ENCODE peak calls at places on chromosome 17, in seven cellular contexts. One of them, this sample, is unnamed.

GRCh38 chr17:7747586-7747985 is 30.0 kb downstream of the DNAH2 start:
- DNase-seq in Peyer's patch: no peak
- DNase-seq in testis: no peak
- DNase-seq in heart left ventricle: no peak
- DNase-seq in IMR-90: peak
- DNase-seq in HCT116: no peak
- DNase-seq in stomach: no peak
- DNase-seq in this sample: no peak

GRCh38 chr17:40099627-40100418 is 566 bp downstream of the NR1D1 start:
- DNase-seq in heart left ventricle: no peak
- DNase-seq in IMR-90: no peak
- DNase-seq in HCT116: no peak
- DNase-seq in stomach: no peak
- DNase-seq in testis: no peak
- DNase-seq in Peyer's patch: no peak
- DNase-seq in this sample: no peak

GRCh38 chr17:2485543-2485942 is 26.1 kb downstream of the METTL16 start:
- DNase-seq in stomach: no peak
- DNase-seq in testis: no peak
- DNase-seq in HCT116: no peak
- DNase-seq in Peyer's patch: no peak
- DNase-seq in IMR-90: no peak
- DNase-seq in heart left ventricle: no peak
- DNase-seq in this sample: no peak

GRCh38 chr17:8894673-8895578 is 27.5 kb upstream of the PIK3R6 start:
- DNase-seq in HCT116: peak
- DNase-seq in testis: peak
- DNase-seq in stomach: peak
- DNase-seq in Peyer's patch: peak
- DNase-seq in IMR-90: peak
- DNase-seq in heart left ventricle: peak
- DNase-seq in this sample: peak

GRCh38 chr17:50198026-50198669 is 3.3 kb downstream of the COL1A1 start:
- DNase-seq in HCT116: peak
- DNase-seq in IMR-90: peak
- DNase-seq in Peyer's patch: peak
- DNase-seq in heart left ventricle: peak
- DNase-seq in testis: peak
- DNase-seq in stomach: peak
- DNase-seq in this sample: peak

GRCh38 chr17:61997649-61998048 is 67.4 kb downstream of the MED13 start:
- DNase-seq in Peyer's patch: no peak
- DNase-seq in testis: no peak
- DNase-seq in heart left ventricle: no peak
- DNase-seq in HCT116: no peak
- DNase-seq in IMR-90: peak
- DNase-seq in stomach: no peak
- DNase-seq in this sample: no peak

GRCh38 chr17:11925271-11926021 is 71.8 kb downstream of the ZNF18 start:
- DNase-seq in testis: no peak
- DNase-seq in HCT116: no peak
- DNase-seq in Peyer's patch: no peak
- DNase-seq in IMR-90: no peak
- DNase-seq in heart left ventricle: peak
- DNase-seq in stomach: no peak
- DNase-seq in this sample: no peak

GRCh38 chr17:4490109-4490591 is 8.5 kb upstream of the SPNS2 start:
- DNase-seq in IMR-90: no peak
- DNase-seq in heart left ventricle: no peak
- DNase-seq in testis: no peak
- DNase-seq in Peyer's patch: no peak
- DNase-seq in stomach: no peak
- DNase-seq in HCT116: no peak
- DNase-seq in this sample: peak

GRCh38 chr17:27888945-27889344 is 4.2 kb downstream of the LYRM9 start:
- DNase-seq in stomach: peak
- DNase-seq in HCT116: no peak
- DNase-seq in testis: no peak
- DNase-seq in Peyer's patch: no peak
- DNase-seq in heart left ventricle: no peak
- DNase-seq in IMR-90: peak
- DNase-seq in this sample: peak

GRCh38 chr17:62981933-62982332 is 15.9 kb downstream of the TANC2 start:
- DNase-seq in testis: no peak
- DNase-seq in Peyer's patch: no peak
- DNase-seq in HCT116: no peak
- DNase-seq in stomach: no peak
- DNase-seq in IMR-90: peak
- DNase-seq in heart left ventricle: no peak
- DNase-seq in this sample: no peak

GRCh38 chr17:6910987-6911603 is 79.6 kb upstream of the TEKT1 start:
- DNase-seq in heart left ventricle: no peak
- DNase-seq in Peyer's patch: no peak
- DNase-seq in IMR-90: peak
- DNase-seq in stomach: no peak
- DNase-seq in testis: no peak
- DNase-seq in HCT116: peak
- DNase-seq in this sample: peak

GRCh38 chr17:19321481-19322128 is 40.9 kb downstream of the B9D1 start:
- DNase-seq in Peyer's patch: no peak
- DNase-seq in stomach: no peak
- DNase-seq in testis: no peak
- DNase-seq in heart left ventricle: no peak
- DNase-seq in HCT116: no peak
- DNase-seq in IMR-90: no peak
- DNase-seq in this sample: no peak

GRCh38 chr17:61403846-61404701 is 4.4 kb downstream of the TBX2 start:
- DNase-seq in heart left ventricle: no peak
- DNase-seq in IMR-90: peak
- DNase-seq in stomach: no peak
- DNase-seq in HCT116: no peak
- DNase-seq in testis: no peak
- DNase-seq in Peyer's patch: no peak
- DNase-seq in this sample: no peak

GRCh38 chr17:19312406-19312805 is 50.1 kb downstream of the B9D1 start:
- DNase-seq in Peyer's patch: no peak
- DNase-seq in heart left ventricle: no peak
- DNase-seq in testis: no peak
- DNase-seq in HCT116: no peak
- DNase-seq in IMR-90: no peak
- DNase-seq in stomach: no peak
- DNase-seq in this sample: no peak

GRCh38 chr17:47821424-47822379 is at the start of gene OSBPL7:
- DNase-seq in heart left ventricle: peak
- DNase-seq in Peyer's patch: peak
- DNase-seq in stomach: peak
- DNase-seq in testis: peak
- DNase-seq in HCT116: peak
- DNase-seq in IMR-90: peak
- DNase-seq in this sample: peak
- TF ChIP-seq POLR2A in heart left ventricle: no peak
- TF ChIP-seq POLR2A in Peyer's patch: peak
- TF ChIP-seq POLR2A in stomach: no peak
- TF ChIP-seq POLR2A in testis: no peak
- TF ChIP-seq POLR2A in HCT116: peak
- TF ChIP-seq POLR2A in IMR-90: no peak
- TF ChIP-seq POLR2A in this sample: peak

DNA sequence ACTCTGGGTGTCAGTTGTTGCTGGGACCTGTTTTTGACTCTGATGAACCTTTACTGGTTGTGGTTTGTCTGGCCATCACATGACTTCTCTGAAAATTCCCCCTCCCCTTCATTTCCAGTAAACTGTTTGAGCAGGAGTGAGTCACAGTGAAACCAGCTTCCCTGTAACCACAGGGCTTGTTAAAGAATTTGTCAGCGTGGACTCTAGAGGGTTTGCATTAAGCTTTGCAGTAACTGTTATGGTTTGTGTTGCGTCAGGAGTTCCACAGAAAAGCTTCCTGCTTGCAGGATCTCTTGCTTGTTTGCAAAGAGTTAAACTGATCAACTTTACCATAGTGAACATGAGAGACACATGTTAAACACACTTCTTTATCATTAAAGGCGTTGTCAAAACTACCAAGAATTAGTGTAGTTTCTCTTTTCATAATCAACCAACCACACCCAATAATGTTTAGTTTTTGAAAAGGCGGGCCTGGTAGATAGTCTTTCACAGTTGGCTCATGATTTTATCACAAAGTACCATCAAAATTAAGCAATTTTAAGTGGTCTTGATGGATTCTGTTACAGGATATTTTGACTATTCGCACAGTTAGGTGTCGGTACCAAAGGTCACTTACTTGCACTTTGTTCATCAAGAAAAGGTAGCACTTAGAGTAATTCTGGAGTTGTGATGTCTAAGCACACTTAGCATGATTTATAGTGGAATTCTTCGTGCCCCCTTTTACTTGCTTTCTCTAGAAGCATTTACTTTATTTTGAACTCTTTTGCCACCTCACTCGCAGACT is 79.3 kb downstream of the VMP1 start:
- DNase-seq in testis: peak
- DNase-seq in Peyer's patch: peak
- DNase-seq in IMR-90: peak
- DNase-seq in stomach: peak
- DNase-seq in HCT116: peak
- DNase-seq in heart left ventricle: peak
- DNase-seq in this sample: peak
- TF ChIP-seq POLR2A in testis: no peak
- TF ChIP-seq POLR2A in Peyer's patch: peak
- TF ChIP-seq POLR2A in IMR-90: peak
- TF ChIP-seq POLR2A in stomach: no peak
- TF ChIP-seq POLR2A in HCT116: no peak
- TF ChIP-seq POLR2A in heart left ventricle: no peak
- TF ChIP-seq POLR2A in this sample: no peak

GRCh38 chr17:17824780-17825614 is 11.8 kb downstream of the SREBF1 start:
- DNase-seq in HCT116: no peak
- DNase-seq in IMR-90: no peak
- DNase-seq in heart left ventricle: no peak
- DNase-seq in testis: peak
- DNase-seq in stomach: no peak
- DNase-seq in Peyer's patch: no peak
- DNase-seq in this sample: no peak

GRCh38 chr17:17822189-17822978 is 14.4 kb downstream of the SREBF1 start:
- DNase-seq in testis: peak
- DNase-seq in stomach: peak
- DNase-seq in HCT116: no peak
- DNase-seq in Peyer's patch: no peak
- DNase-seq in IMR-90: peak
- DNase-seq in heart left ventricle: peak
- DNase-seq in this sample: no peak

GRCh38 chr17:17826340-17826708 is 10.5 kb downstream of the SREBF1 start:
- DNase-seq in heart left ventricle: no peak
- DNase-seq in IMR-90: no peak
- DNase-seq in Peyer's patch: no peak
- DNase-seq in HCT116: no peak
- DNase-seq in testis: no peak
- DNase-seq in stomach: no peak
- DNase-seq in this sample: no peak

GRCh38 chr17:17823433-17824118 is 13.2 kb downstream of the SREBF1 start:
- DNase-seq in IMR-90: peak
- DNase-seq in heart left ventricle: peak
- DNase-seq in HCT116: peak
- DNase-seq in stomach: peak
- DNase-seq in Peyer's patch: peak
- DNase-seq in testis: peak
- DNase-seq in this sample: peak

DNA sequence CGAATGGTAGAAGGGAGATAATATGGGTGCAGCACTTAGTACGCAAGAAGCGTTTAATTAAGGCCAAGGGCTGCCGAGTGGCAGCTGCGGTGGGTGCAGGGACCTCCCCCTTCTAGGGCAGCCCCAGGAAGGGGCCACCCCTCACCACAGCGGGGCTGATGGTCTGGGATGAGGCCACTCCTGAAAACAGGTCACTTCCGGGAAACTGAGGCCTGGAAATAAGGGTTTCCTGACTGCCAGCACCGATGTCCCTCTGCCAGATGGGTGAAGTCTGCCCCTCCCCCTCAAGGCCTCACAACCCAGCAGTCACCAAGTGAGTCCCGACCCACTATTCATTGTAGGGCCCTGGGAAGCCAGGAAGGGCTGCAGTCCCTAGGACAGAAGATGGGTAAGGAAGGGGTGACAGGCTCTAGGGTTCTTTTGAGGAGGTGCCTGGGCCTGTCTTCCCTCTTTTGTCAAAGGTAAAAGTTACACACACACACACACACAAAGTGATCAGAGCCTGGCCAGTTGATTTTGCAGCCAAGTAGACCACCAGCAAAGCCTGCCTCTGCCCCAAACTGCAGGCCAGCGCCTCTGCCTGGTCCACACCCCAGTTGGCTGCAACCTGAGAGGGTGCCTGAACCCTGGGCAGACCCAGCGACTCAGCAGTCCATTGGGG is 12.5 kb downstream of the SREBF1 start:
- DNase-seq in Peyer's patch: no peak
- DNase-seq in stomach: no peak
- DNase-seq in HCT116: no peak
- DNase-seq in IMR-90: no peak
- DNase-seq in heart left ventricle: no peak
- DNase-seq in testis: no peak
- DNase-seq in this sample: no peak
- TF ChIP-seq POLR2A in Peyer's patch: no peak
- TF ChIP-seq POLR2A in stomach: no peak
- TF ChIP-seq POLR2A in HCT116: no peak
- TF ChIP-seq POLR2A in IMR-90: no peak
- TF ChIP-seq POLR2A in heart left ventricle: no peak
- TF ChIP-seq POLR2A in testis: no peak
- TF ChIP-seq POLR2A in this sample: no peak

DNA sequence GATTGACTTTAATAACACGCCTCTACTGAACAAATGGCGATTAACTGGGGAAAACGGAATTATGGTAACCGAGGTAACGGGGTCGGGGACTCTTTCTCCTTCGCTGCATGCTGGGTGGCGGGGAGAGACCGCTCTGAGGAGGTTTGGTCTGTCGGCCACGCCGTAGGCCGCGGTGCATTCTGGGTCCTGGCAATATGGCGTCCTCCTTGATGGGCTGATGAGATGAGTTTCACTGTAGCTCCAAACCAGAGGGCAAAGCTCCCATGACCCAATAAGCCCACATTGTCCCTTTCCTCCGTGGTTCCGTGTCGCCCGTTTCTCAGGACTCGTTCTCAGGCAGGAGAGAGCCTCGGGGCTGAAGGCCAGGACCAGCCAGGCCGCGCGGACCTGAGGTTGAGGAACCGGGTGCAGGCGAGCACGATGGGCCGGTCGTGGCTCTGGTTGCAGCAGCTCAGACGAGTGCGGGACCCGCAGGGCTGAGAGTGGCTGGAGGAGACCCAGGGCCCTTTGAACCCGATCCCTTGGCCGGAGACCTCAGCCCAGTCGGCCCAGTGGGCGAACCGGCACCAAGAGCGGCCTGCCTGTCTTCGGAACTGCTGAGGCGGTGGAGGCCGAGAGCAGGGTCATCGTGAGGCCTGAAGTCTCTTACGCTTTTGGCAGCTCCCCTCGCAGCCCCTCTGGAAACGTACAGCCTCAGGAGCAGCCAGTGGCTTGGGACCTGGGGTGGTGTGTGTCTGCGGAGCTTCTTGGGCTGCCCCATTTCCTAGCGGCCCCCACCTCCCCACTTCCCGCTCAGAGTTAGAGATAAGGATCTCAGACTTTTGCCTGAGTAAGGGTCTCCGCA is at the start of gene RPTOR:
- DNase-seq in HCT116: peak
- DNase-seq in heart left ventricle: peak
- DNase-seq in IMR-90: peak
- DNase-seq in Peyer's patch: peak
- DNase-seq in testis: peak
- DNase-seq in stomach: peak
- DNase-seq in this sample: peak
- TF ChIP-seq POLR2A in HCT116: peak
- TF ChIP-seq POLR2A in heart left ventricle: no peak
- TF ChIP-seq POLR2A in IMR-90: peak
- TF ChIP-seq POLR2A in Peyer's patch: no peak
- TF ChIP-seq POLR2A in testis: no peak
- TF ChIP-seq POLR2A in stomach: no peak
- TF ChIP-seq POLR2A in this sample: peak

This sample was measured in H54.